ENCODE peak calls at places on chromosome 13, in eight cellular contexts. H is Ammon's horn, U is EL, M is NCI-H774, V is ovary, Y is ACHN, G is kidney tubule cell, Z is NCI-H2107. W is an unnamed sample.

GRCh38 chr13:36848228-36848982 is 29.4 kb downstream of the RFXAP start:
- DNase-seq in H (no peak), U (no peak), M (peak; percentile 60), V (no peak), Y (no peak), G (peak; percentile 9), Z (no peak), W (no peak)

GRCh38 chr13:50911937-50912624 is 2.5 kb downstream of the RNASEH2B start:
- DNase-seq in H (peak; percentile 89), U (peak; percentile 87), M (peak; percentile 72), V (peak; percentile 76), Y (peak; percentile 78), G (peak; percentile 79), Z (peak; percentile 75), W (peak; percentile 81)

GRCh38 chr13:91313103-91313502 is 34.4 kb upstream of the MIR17HG start:
- DNase-seq in H (peak; percentile 58), U (peak; percentile 2), M (no peak), V (no peak), Y (peak; percentile 8), G (peak; percentile 1), Z (no peak), W (peak; percentile 16)

GRCh38 chr13:113769881-113770280 is 10.9 kb downstream of the TMEM255B start:
- DNase-seq in H (no peak), U (no peak), M (no peak), V (no peak), Y (no peak), G (peak; percentile 37), Z (no peak), W (no peak)

GRCh38 chr13:34591801-34592454 is 350.1 kb upstream of the NBEA start:
- DNase-seq in H (peak; percentile 57), U (no peak), M (no peak), V (no peak), Y (no peak), G (no peak), Z (no peak), W (no peak)

GRCh38 chr13:51048166-51048461 is 63.0 kb downstream of the C13orf42 start:
- DNase-seq in H (no peak), U (no peak), M (no peak), V (no peak), Y (no peak), G (no peak), Z (no peak), W (no peak)

GRCh38 chr13:93670858-93671257 is 444.3 kb downstream of the GPC6 start:
- DNase-seq in H (no peak), U (no peak), M (no peak), V (no peak), Y (no peak), G (no peak), Z (no peak), W (no peak)

GRCh38 chr13:90510319-90510718 is 837.2 kb upstream of the MIR17HG start:
- DNase-seq in H (no peak), U (peak; percentile 47), M (no peak), V (no peak), Y (no peak), G (no peak), Z (no peak), W (no peak)

GRCh38 chr13:24454100-24454499 is 58.5 kb downstream of the PARP4 start:
- DNase-seq in H (no peak), U (no peak), M (no peak), V (no peak), Y (no peak), G (no peak), Z (no peak), W (no peak)